ENCODE peak calls at places on chromosome 5, in eight cellular contexts. J is WTC11, M is progenitor cell of endocrine pancreas, K is heart right ventricle, E is GM10248, F is mammary epithelial cell, Y is brain microvascular endothelial cell, Q is foreskin fibroblast. I is an unnamed sample.
A peak's percentile ranks its signal among the peaks of the same experiment; 100 is the strongest.

GRCh38 chr5:91381134-91381773 is 1.9 kb downstream of the ARRDC3 start:
- DNase-seq in F (no peak), J (no peak), E (no peak), K (no peak), Y (no peak), Q (no peak), M (no peak), I (no peak)

GRCh38 chr5:112653638-112654037 is 84.0 kb upstream of the APC start:
- DNase-seq in Q (no peak), K (no peak), E (no peak), Y (no peak), M (no peak), J (no peak), F (no peak), I (no peak)

GRCh38 chr5:130104895-130105684 is 200.8 kb downstream of the CHSY3 start:
- DNase-seq in Y (peak; percentile 16), Q (peak; percentile 12), J (no peak), E (no peak), K (no peak), F (no peak), M (no peak), I (no peak)

GRCh38 chr5:62825623-62826220 is 247.1 kb downstream of the LRRC70 start:
- DNase-seq in Q (no peak), M (no peak), K (no peak), F (no peak), Y (no peak), J (no peak), E (no peak), I (no peak)

GRCh38 chr5:79699766-79700400 is 10.2 kb downstream of the CMYA5 start:
- DNase-seq in Q (no peak), J (no peak), M (no peak), K (no peak), F (peak; percentile 23), Y (no peak), E (peak; percentile 64), I (no peak)

GRCh38 chr5:73940026-73940425 is 314.0 kb downstream of the ARHGEF28 start:
- DNase-seq in E (no peak), Y (peak; percentile 58), F (peak; percentile 20), Q (no peak), M (no peak), J (no peak), K (no peak), I (no peak)

GRCh38 chr5:102794677-102795331 is 39.7 kb downstream of the PAM start:
- DNase-seq in J (peak; percentile 33), M (no peak), F (peak; percentile 17), Q (no peak), E (no peak), Y (no peak), K (no peak), I (no peak)

GRCh38 chr5:59008816-59009473 is 426.1 kb downstream of the RAB3C start:
- DNase-seq in Y (no peak), J (no peak), K (no peak), Q (no peak), F (no peak), M (no peak), E (no peak), I (no peak)

GRCh38 chr5:165188555-165189260 is 1683.3 kb downstream of the MAT2B start:
- DNase-seq in Q (no peak), E (no peak), Y (no peak), K (no peak), F (no peak), J (no peak), M (no peak), I (no peak)

GRCh38 chr5:89535421-89535820 is 652.4 kb upstream of the MEF2C start:
- DNase-seq in J (no peak), E (no peak), M (no peak), Y (no peak), Q (peak; percentile 39), K (no peak), F (no peak), I (no peak)

GRCh38 chr5:125679522-125679921 is 743.7 kb upstream of the GRAMD2B start:
- DNase-seq in E (no peak), M (no peak), F (peak; percentile 29), Y (peak; percentile 11), K (no peak), Q (no peak), J (no peak), I (no peak)

GRCh38 chr5:8842906-8843590 is 702.8 kb downstream of the SEMA5A start:
- DNase-seq in Q (peak; percentile 82), Y (peak; percentile 54), E (no peak), K (no peak), M (no peak), F (peak; percentile 21), J (no peak), I (peak; percentile 39)

GRCh38 chr5:147437161-147437596 is 72.7 kb downstream of the DPYSL3 start:
- DNase-seq in Q (no peak), M (no peak), Y (no peak), K (no peak), E (no peak), J (no peak), F (no peak), I (no peak)

DNA sequence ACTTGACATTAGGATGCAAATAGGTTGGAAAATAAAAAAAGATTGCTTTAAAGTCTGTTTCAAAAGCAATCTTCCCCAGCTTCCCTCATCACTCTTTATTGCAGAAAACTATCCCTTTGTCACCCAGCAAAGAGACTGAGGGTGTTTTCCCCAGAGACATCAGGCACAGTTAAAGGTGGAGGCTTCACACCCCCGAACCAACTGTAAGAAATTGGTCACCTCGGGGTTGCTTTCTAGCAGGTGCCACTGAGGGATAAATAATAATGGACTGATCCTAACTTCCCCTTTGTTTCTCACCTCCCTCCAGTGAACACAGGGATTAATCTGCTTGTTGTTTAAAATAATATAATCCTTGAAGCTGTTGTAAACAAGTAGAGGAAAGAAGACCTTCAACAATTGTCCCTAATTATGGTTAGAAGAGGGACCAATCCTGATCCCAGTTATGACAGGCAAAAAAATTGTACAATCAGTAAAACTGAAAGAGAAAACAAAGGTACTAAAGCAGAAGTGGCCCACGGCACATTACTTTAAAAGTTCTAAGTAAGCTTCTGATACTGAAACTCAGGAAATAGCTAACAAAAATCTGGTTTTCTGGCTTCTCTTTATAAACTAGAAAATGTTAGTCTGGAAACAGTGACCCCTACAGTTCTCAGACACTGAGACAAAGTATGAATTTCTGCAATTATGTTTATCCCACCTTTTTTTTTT is 6.6 kb upstream of the PCSK1 start:
- DNase-seq in Y (no peak), F (no peak), J (no peak), M (no peak), Q (no peak), K (no peak), E (peak; percentile 48), I (no peak)
- TF ChIP-seq CTCF in Y (peak; percentile 20), F (peak; percentile 8), J (no peak), M (no peak), Q (peak; percentile 17), K (peak; percentile 15), E (peak; percentile 30), I (no peak)

GRCh38 chr5:114101153-114101552 is 260.7 kb upstream of the KCNN2 start:
- DNase-seq in K (peak; percentile 45), Q (peak; percentile 45), J (no peak), M (no peak), E (no peak), Y (peak; percentile 67), F (peak; percentile 17), I (no peak)
- TF ChIP-seq CTCF in K (peak; percentile 56), Q (peak; percentile 51), J (peak; percentile 65), M (peak; percentile 67), E (peak; percentile 50), Y (peak; percentile 66), F (peak; percentile 75), I (peak; percentile 62)

GRCh38 chr5:132461235-132461634 is 29.3 kb downstream of the IRF1 start:
- DNase-seq in J (no peak), M (no peak), F (no peak), Q (no peak), K (no peak), Y (no peak), E (no peak), I (no peak)

GRCh38 chr5:132460835-132461230 is 29.7 kb downstream of the IRF1 start:
- DNase-seq in M (no peak), E (no peak), Y (no peak), K (no peak), F (no peak), Q (no peak), J (no peak), I (no peak)

GRCh38 chr5:132461671-132462070 is 28.9 kb downstream of the IRF1 start:
- DNase-seq in Y (no peak), J (no peak), K (no peak), M (no peak), Q (no peak), F (no peak), E (no peak), I (no peak)

GRCh38 chr5:132459031-132459982 is 31.3 kb downstream of the IRF1 start:
- DNase-seq in Q (no peak), K (no peak), Y (peak; percentile 71), M (no peak), J (no peak), E (peak; percentile 46), F (no peak), I (peak; percentile 60)

DNA sequence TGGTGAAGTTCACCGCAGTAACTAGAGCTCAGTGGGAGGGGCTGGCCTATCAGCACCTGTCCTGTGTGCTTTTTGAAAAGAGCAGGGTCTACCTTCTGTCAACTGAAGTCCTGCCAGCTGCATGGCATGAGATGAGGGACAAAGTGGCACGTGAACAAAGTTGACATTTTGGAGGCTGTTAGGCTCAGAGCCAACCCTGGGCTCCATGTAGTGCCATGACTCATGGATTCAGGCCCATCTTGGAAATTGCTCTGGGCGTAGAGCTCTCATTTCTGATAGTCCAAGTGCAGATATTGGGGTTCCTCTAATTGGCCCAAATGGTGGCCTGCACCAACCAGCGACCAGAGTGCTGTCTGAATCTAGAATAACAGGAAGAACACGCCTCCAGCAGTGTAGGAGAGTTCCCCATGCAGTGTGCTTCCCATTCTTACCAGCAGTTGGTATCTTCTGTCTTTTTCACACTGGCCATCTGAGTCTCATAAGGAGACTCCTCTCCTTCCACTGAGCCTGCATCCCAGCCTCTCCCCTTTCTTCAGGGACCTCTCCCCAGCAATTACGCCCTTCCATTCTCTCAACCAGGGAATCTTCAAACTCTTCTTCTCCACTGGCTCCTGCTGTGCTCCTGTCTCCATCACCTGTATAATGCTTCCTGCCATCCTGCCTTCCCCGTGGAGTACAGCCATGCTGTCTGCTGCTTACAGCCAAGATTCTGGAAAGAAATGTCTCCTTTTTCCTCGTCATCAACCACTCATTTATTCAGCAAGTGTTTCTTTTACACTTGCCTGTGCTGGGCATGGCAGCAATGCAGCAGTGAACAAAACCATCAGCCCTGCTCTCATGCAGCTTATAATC is 30.4 kb downstream of the IRF1 start:
- DNase-seq in Y (no peak), J (no peak), M (no peak), F (no peak), K (peak; percentile 67), E (no peak), Q (no peak), I (no peak)
- TF ChIP-seq CTCF in Y (peak; percentile 51), J (no peak), M (no peak), F (peak; percentile 22), K (peak; percentile 35), E (no peak), Q (no peak), I (peak; percentile 14)

DNA sequence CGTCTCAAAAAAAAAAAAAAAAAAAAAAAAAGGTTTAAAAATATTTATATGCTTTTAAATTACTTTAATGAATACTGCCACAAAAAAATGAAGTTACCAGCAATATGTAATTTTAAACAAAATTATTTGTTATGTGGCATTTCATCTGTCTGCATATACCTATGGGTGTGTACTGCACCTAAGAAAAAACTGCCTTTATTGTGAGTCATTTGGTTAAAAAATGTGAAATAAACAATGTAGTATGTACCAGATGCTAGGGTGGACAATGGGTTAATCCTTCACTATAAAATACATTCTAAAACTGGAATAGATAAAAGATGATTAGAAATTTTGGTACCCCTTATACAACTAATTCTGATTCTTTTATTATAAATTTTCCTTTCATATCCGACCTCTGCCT is 12.3 kb downstream of the CHD1 start:
- DNase-seq in K (no peak), Q (no peak), F (no peak), M (no peak), J (no peak), Y (no peak), E (no peak), I (no peak)
- TF ChIP-seq CTCF in K (no peak), Q (no peak), F (no peak), M (no peak), J (no peak), Y (no peak), E (no peak), I (no peak)